ENCODE peak calls at places on chromosome 2, in six cellular contexts. One of them, this sample, is unnamed.

GRCh38 chr2:55148269-55148668 is 83.8 kb downstream of the CLHC1 start:
- DNase-seq in GM12891: no peak
- DNase-seq in GM12878: no peak
- DNase-seq in HepG2: no peak
- DNase-seq in K562: no peak
- DNase-seq in H1: no peak
- DNase-seq in this sample: no peak

GRCh38 chr2:118881490-118882129 is 34.2 kb upstream of the EN1 start:
- DNase-seq in GM12891: no peak
- DNase-seq in GM12878: no peak
- DNase-seq in HepG2: peak
- DNase-seq in K562: peak
- DNase-seq in H1: peak
- DNase-seq in this sample: peak

GRCh38 chr2:217282531-217282930 is 422.7 kb upstream of the TNP1 start:
- DNase-seq in GM12891: no peak
- DNase-seq in GM12878: no peak
- DNase-seq in HepG2: no peak
- DNase-seq in K562: no peak
- DNase-seq in H1: no peak
- DNase-seq in this sample: no peak

GRCh38 chr2:10305715-10306114 is 3.0 kb downstream of the HPCAL1 start:
- DNase-seq in GM12891: no peak
- DNase-seq in GM12878: no peak
- DNase-seq in HepG2: peak
- DNase-seq in K562: no peak
- DNase-seq in H1: no peak
- DNase-seq in this sample: no peak

GRCh38 chr2:100281521-100282438 is 40.5 kb downstream of the LONRF2 start:
- DNase-seq in GM12891: no peak
- DNase-seq in GM12878: no peak
- DNase-seq in HepG2: no peak
- DNase-seq in K562: peak
- DNase-seq in H1: no peak
- DNase-seq in this sample: no peak

GRCh38 chr2:18987021-18987420 is 371.4 kb downstream of the OSR1 start:
- DNase-seq in GM12891: no peak
- DNase-seq in GM12878: no peak
- DNase-seq in HepG2: no peak
- DNase-seq in K562: no peak
- DNase-seq in H1: no peak
- DNase-seq in this sample: no peak

GRCh38 chr2:133836691-133837090 is 268.4 kb upstream of the NCKAP5 start:
- DNase-seq in GM12891: no peak
- DNase-seq in GM12878: no peak
- DNase-seq in HepG2: no peak
- DNase-seq in K562: no peak
- DNase-seq in H1: no peak
- DNase-seq in this sample: no peak

GRCh38 chr2:195560209-195560907 is 96.7 kb upstream of the SLC39A10 start:
- DNase-seq in GM12891: no peak
- DNase-seq in GM12878: no peak
- DNase-seq in HepG2: no peak
- DNase-seq in K562: no peak
- DNase-seq in H1: no peak
- DNase-seq in this sample: no peak

GRCh38 chr2:39584283-39584972 is 81.3 kb upstream of the TMEM178A start:
- DNase-seq in GM12891: no peak
- DNase-seq in GM12878: no peak
- DNase-seq in HepG2: no peak
- DNase-seq in K562: no peak
- DNase-seq in H1: no peak
- DNase-seq in this sample: no peak

GRCh38 chr2:216866515-216867095 is 6.7 kb upstream of the TNP1 start:
- DNase-seq in GM12891: no peak
- DNase-seq in GM12878: no peak
- DNase-seq in HepG2: no peak
- DNase-seq in K562: no peak
- DNase-seq in H1: no peak
- DNase-seq in this sample: no peak

GRCh38 chr2:227267406-227268115 is 57.5 kb upstream of the MFF start:
- DNase-seq in GM12891: no peak
- DNase-seq in GM12878: no peak
- DNase-seq in HepG2: no peak
- DNase-seq in K562: no peak
- DNase-seq in H1: no peak
- DNase-seq in this sample: no peak

GRCh38 chr2:113370478-113371091 is 66.9 kb upstream of the ZNG1B start:
- DNase-seq in GM12891: peak
- DNase-seq in GM12878: peak
- DNase-seq in HepG2: peak
- DNase-seq in K562: peak
- DNase-seq in H1: peak
- DNase-seq in this sample: peak

GRCh38 chr2:54728669-54729120 is 5.2 kb downstream of the EML6 start:
- DNase-seq in GM12891: no peak
- DNase-seq in GM12878: no peak
- DNase-seq in HepG2: peak
- DNase-seq in K562: no peak
- DNase-seq in H1: no peak
- DNase-seq in this sample: no peak

GRCh38 chr2:9693138-9693520 is 62.3 kb upstream of the YWHAQ start:
- DNase-seq in GM12891: no peak
- DNase-seq in GM12878: no peak
- DNase-seq in HepG2: no peak
- DNase-seq in K562: no peak
- DNase-seq in H1: no peak
- DNase-seq in this sample: no peak

GRCh38 chr2:105522645-105523044 is 123.8 kb upstream of the FHL2 start:
- DNase-seq in GM12891: no peak
- DNase-seq in GM12878: no peak
- DNase-seq in HepG2: peak
- DNase-seq in K562: no peak
- DNase-seq in H1: no peak
- DNase-seq in this sample: no peak

GRCh38 chr2:63553049-63553448 is 35.2 kb downstream of the WDPCP start:
- DNase-seq in GM12891: no peak
- DNase-seq in GM12878: no peak
- DNase-seq in HepG2: no peak
- DNase-seq in K562: no peak
- DNase-seq in H1: no peak
- DNase-seq in this sample: no peak

GRCh38 chr2:178074123-178075005 is 1.8 kb upstream of the PDE11A start:
- DNase-seq in GM12891: no peak
- DNase-seq in GM12878: no peak
- DNase-seq in HepG2: no peak
- DNase-seq in K562: no peak
- DNase-seq in H1: no peak
- DNase-seq in this sample: no peak

GRCh38 chr2:178072000-178072382 is 586 bp downstream of the PDE11A start:
- DNase-seq in GM12891: no peak
- DNase-seq in GM12878: no peak
- DNase-seq in HepG2: no peak
- DNase-seq in K562: no peak
- DNase-seq in H1: no peak
- DNase-seq in this sample: no peak

GRCh38 chr2:178075006-178075326 is 2.4 kb upstream of the PDE11A start:
- DNase-seq in GM12891: no peak
- DNase-seq in GM12878: no peak
- DNase-seq in HepG2: no peak
- DNase-seq in K562: no peak
- DNase-seq in H1: no peak
- DNase-seq in this sample: no peak

GRCh38 chr2:178070824-178071223 is 1.8 kb downstream of the PDE11A start:
- DNase-seq in GM12891: no peak
- DNase-seq in GM12878: no peak
- DNase-seq in HepG2: peak
- DNase-seq in K562: no peak
- DNase-seq in H1: no peak
- DNase-seq in this sample: no peak

DNA sequence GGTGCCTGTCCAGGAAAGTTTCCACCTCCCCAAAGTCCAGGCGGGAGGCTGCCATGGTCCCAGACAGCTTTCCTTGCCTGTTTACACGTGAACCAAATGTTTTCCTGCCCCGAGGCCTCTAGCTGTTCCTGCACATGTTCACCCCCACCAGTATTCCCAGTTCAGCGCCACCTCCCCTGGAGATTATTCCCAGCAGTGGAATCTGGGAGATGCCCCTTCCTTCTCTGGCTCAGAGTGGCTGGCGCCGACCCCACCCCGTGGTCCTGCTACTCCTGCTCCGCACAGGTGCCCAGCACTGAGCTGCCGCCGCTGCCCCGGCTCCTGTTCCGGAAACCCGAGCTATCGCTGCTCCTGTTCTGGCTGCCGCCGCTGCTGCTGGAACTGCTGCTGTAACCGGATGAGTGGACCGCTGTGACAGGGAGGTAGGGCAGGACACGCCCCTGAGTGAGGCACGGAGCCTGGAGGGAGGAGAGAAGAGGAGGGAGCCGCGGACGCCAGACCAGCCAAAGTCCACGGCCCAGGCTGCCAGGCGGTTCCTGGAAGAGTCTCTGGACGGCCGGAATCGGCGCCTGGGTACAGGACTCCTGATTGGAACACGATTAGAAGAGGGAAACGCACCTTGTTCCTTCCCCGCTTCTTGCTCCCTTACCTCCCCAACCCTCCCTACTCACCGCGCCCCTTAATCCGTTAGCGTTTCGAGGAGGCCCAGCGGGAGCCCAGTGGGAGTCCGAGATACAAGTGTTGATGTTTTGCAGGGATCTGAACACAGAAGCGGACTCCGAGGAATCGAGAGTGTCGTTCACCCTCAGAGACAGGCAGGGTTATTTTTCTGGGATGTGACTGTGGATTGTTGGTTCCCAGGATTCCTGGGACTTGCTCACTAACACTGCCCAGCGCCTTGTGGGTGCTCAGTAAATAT is at the start of gene PDE11A:
- DNase-seq in GM12891: no peak
- DNase-seq in GM12878: no peak
- DNase-seq in HepG2: peak
- DNase-seq in K562: peak
- DNase-seq in H1: peak
- DNase-seq in this sample: peak
- TF ChIP-seq POLR2A in GM12891: no peak
- TF ChIP-seq POLR2A in GM12878: no peak
- TF ChIP-seq POLR2A in HepG2: peak
- TF ChIP-seq POLR2A in K562: peak
- TF ChIP-seq POLR2A in H1: no peak
- TF ChIP-seq POLR2A in this sample: no peak

DNA sequence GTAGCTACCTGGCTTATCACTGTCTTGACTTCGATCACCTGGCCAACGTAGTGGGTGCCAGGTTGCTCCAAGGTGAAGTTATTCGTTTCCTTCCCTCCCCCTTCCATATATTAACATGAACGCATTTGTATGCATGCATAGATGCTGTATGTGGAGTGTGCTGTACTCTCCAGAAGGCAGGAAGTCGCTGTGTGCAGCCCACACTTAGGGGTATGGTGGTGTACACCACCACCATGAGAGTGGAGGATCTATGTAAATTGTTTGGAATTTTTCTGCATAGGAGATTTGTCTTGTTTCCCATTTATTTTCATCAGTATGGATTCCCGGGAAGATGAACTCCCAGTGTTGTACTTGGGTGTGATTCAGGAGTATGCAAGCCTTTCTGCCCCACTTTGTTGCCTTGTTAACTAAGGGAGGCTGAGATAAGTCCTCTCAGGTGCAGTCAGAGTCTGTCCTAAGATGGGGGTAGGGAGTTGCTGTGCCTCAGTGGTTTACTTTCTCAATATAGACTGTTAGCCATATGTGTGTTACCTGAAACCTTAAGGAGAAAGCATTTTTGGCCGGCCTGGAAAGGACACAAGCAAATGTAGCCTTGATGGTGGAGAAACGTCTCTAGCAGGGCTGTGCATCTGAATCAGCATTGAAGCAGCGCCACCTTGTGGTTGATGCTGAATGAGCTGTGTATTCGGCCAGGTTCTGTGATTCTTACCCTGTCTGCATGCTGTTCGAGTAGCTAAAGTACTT is 149.8 kb downstream of the TANC1 start:
- DNase-seq in GM12891: peak
- DNase-seq in GM12878: peak
- DNase-seq in HepG2: peak
- DNase-seq in K562: peak
- DNase-seq in H1: peak
- DNase-seq in this sample: peak
- TF ChIP-seq POLR2AphosphoS5 in GM12891: no peak
- TF ChIP-seq POLR2AphosphoS5 in GM12878: no peak
- TF ChIP-seq POLR2AphosphoS5 in HepG2: no peak
- TF ChIP-seq POLR2AphosphoS5 in K562: no peak
- TF ChIP-seq POLR2AphosphoS5 in H1: no peak
- TF ChIP-seq POLR2AphosphoS5 in this sample: no peak

GRCh38 chr2:233711312-233712008 is 1.2 kb upstream of the UGT1A5 start:
- DNase-seq in GM12891: peak
- DNase-seq in GM12878: peak
- DNase-seq in HepG2: peak
- DNase-seq in K562: peak
- DNase-seq in H1: peak
- DNase-seq in this sample: peak

GRCh38 chr2:233708942-233709341 is 3.8 kb upstream of the UGT1A5 start:
- DNase-seq in GM12891: no peak
- DNase-seq in GM12878: no peak
- DNase-seq in HepG2: no peak
- DNase-seq in K562: peak
- DNase-seq in H1: no peak
- DNase-seq in this sample: no peak

GRCh38 chr2:233707979-233708644 is 4.6 kb upstream of the UGT1A5 start:
- DNase-seq in GM12891: no peak
- DNase-seq in GM12878: no peak
- DNase-seq in HepG2: no peak
- DNase-seq in K562: no peak
- DNase-seq in H1: no peak
- DNase-seq in this sample: no peak

GRCh38 chr2:233705911-233706506 is 6.7 kb upstream of the UGT1A5 start:
- DNase-seq in GM12891: no peak
- DNase-seq in GM12878: no peak
- DNase-seq in HepG2: no peak
- DNase-seq in K562: no peak
- DNase-seq in H1: no peak
- DNase-seq in this sample: no peak

DNA sequence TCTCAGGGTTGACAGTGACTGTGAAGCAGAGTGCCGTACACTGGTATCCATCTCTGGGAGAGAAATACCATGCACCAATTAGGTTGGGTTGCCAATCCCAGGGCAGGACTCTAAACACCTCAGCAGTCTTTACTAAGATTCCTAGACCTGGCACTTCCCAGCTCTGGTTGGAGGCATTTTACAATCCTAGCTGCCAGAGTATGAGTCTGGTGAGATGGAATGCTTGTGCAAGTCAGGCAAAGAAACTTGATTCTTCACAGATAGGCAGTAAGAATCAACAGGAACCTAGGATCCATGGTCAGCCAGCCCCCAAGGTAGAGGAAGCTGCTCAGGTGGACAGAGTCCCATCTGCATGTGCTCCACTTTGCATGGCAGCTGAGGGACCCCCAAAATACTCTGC is 6.0 kb upstream of the UGT1A5 start:
- DNase-seq in GM12891: no peak
- DNase-seq in GM12878: no peak
- DNase-seq in HepG2: no peak
- DNase-seq in K562: no peak
- DNase-seq in H1: no peak
- DNase-seq in this sample: no peak
- TF ChIP-seq TAF1 in GM12891: no peak
- TF ChIP-seq TAF1 in GM12878: no peak
- TF ChIP-seq TAF1 in HepG2: no peak
- TF ChIP-seq TAF1 in K562: no peak
- TF ChIP-seq TAF1 in H1: no peak
- TF ChIP-seq TAF1 in this sample: no peak

GRCh38 chr2:17413031-17413430 is 105.2 kb downstream of the RAD51AP2 start:
- DNase-seq in GM12891: no peak
- DNase-seq in GM12878: no peak
- DNase-seq in HepG2: no peak
- DNase-seq in K562: no peak
- DNase-seq in H1: no peak
- DNase-seq in this sample: no peak
- TF ChIP-seq POLR2A in GM12891: no peak
- TF ChIP-seq POLR2A in GM12878: no peak
- TF ChIP-seq POLR2A in HepG2: no peak
- TF ChIP-seq POLR2A in K562: no peak
- TF ChIP-seq POLR2A in H1: no peak
- TF ChIP-seq POLR2A in this sample: no peak